ENCODE peak calls at places on chromosomes 3 and 15, in ten cellular contexts. L, F, D, R, I, A, B, V, H and O are unnamed samples.

GRCh38 chr3:37751967-37752660 is 109.6 kb upstream of the CTDSPL start:
- DNase-seq in L (no peak), F (no peak), D (no peak), R (no peak), I (no peak), A (no peak), B (no peak), V (no peak), H (no peak), O (no peak)

GRCh38 chr3:58074997-58075396 is 66.8 kb downstream of the FLNB start:
- DNase-seq in L (no peak), F (no peak), D (no peak), R (no peak), I (no peak), A (no peak), B (no peak), V (no peak), H (no peak), O (no peak)

GRCh38 chr3:126102530-126102951 is 18.6 kb upstream of the SLC41A3 start:
- DNase-seq in L (no peak), F (peak), D (no peak), R (peak), I (no peak), A (no peak), B (peak), V (no peak), H (peak), O (no peak)

GRCh38 chr15:58019503-58020376 is 45.8 kb downstream of the ALDH1A2 start:
- DNase-seq in L (peak), F (no peak), D (no peak), R (no peak), I (peak), A (no peak), B (peak), V (no peak), H (no peak), O (no peak)

GRCh38 chr15:75723847-75724660 is 11.4 kb upstream of the CSPG4 start:
- DNase-seq in L (peak), F (peak), D (peak), R (peak), I (peak), A (no peak), B (peak), V (no peak), H (peak), O (peak)

GRCh38 chr3:52248165-52248541 is 2.6 kb downstream of the PPM1M start:
- DNase-seq in L (no peak), F (no peak), D (peak), R (no peak), I (no peak), A (no peak), B (no peak), V (no peak), H (no peak), O (no peak)

GRCh38 chr15:70830615-70831014 is 23.3 kb downstream of the LARP6 start:
- DNase-seq in L (peak), F (no peak), D (no peak), R (no peak), I (no peak), A (no peak), B (no peak), V (no peak), H (no peak), O (no peak)

GRCh38 chr15:93474728-93475127 is 385.7 kb upstream of the RGMA start:
- DNase-seq in L (no peak), F (no peak), D (no peak), R (no peak), I (no peak), A (no peak), B (no peak), V (no peak), H (no peak), O (no peak)

GRCh38 chr3:42023380-42023779 is 61.5 kb upstream of the ULK4 start:
- DNase-seq in L (no peak), F (no peak), D (peak), R (no peak), I (no peak), A (no peak), B (no peak), V (no peak), H (no peak), O (no peak)